ENCODE peak calls at places on chromosomes 2 and 18, in five cellular contexts. V is A549, B is tibial nerve, X is pancreas, J is heart left ventricle. C is an unnamed sample.
A peak's percentile ranks its signal among the peaks of the same experiment; 100 is the strongest.

GRCh38 chr18:34115409-34116081 is 109.2 kb downstream of the NOL4 start:
- DNase-seq in B (no peak), J (no peak), V (no peak), X (no peak), C (no peak)

GRCh38 chr18:57759650-57760049 is 43.5 kb downstream of the ATP8B1 start:
- DNase-seq in J (no peak), X (no peak), V (no peak), B (no peak), C (no peak)

GRCh38 chr18:11040823-11041712 is 108.3 kb downstream of the PIEZO2 start:
- DNase-seq in X (peak; percentile 69), B (peak; percentile 23), J (no peak), V (peak; percentile 13), C (no peak)

GRCh38 chr2:101858246-101858645 is 133.5 kb upstream of the IL1R2 start:
- DNase-seq in V (no peak), X (no peak), B (no peak), J (no peak), C (no peak)

GRCh38 chr2:149375801-149376349 is 45.5 kb downstream of the LYPD6 start:
- DNase-seq in B (no peak), J (no peak), V (no peak), X (no peak), C (no peak)

GRCh38 chr2:73907840-73908452 is 15.1 kb downstream of the ACTG2 start:
- DNase-seq in B (no peak), J (no peak), X (no peak), V (no peak), C (peak; percentile 17)

GRCh38 chr2:215313219-215313656 is 1.4 kb downstream of the ATIC start:
- DNase-seq in X (no peak), V (no peak), J (no peak), B (no peak), C (no peak)

GRCh38 chr2:88600038-88600465 is 27.2 kb downstream of the EIF2AK3 start:
- DNase-seq in B (no peak), X (peak; percentile 79), V (peak; percentile 89), J (no peak), C (peak; percentile 17)

GRCh38 chr2:188176626-188177025 is 115.0 kb upstream of the GULP1 start:
- DNase-seq in V (no peak), B (no peak), X (no peak), J (no peak), C (no peak)

GRCh38 chr2:24049485-24050021 is at the start of gene FKBP1B:
- DNase-seq in B (peak; percentile 21), J (peak; percentile 81), X (peak; percentile 46), V (peak; percentile 40), C (peak; percentile 17)

GRCh38 chr2:59233910-59234309 is 992.8 kb upstream of the FANCL start:
- DNase-seq in X (no peak), V (no peak), J (no peak), B (no peak), C (no peak)

GRCh38 chr18:9627642-9628041 is 13.3 kb upstream of the PPP4R1 start:
- DNase-seq in X (no peak), J (no peak), V (no peak), B (no peak), C (no peak)

GRCh38 chr2:154029504-154029903 is 157.8 kb downstream of the GALNT13 start:
- DNase-seq in B (no peak), X (no peak), V (no peak), J (no peak), C (no peak)

GRCh38 chr2:231177156-231178007 is 21.0 kb upstream of the ARMC9 start:
- DNase-seq in V (no peak), B (no peak), X (no peak), J (no peak), C (no peak)

GRCh38 chr2:233023761-233024410 is 8.6 kb upstream of the NEU2 start:
- DNase-seq in J (no peak), V (no peak), B (no peak), X (no peak), C (no peak)

GRCh38 chr2:209682646-209683045 is 89.0 kb upstream of the UNC80 start:
- DNase-seq in X (no peak), B (no peak), J (no peak), V (no peak), C (no peak)

GRCh38 chr2:223027442-223027841 is 24.5 kb upstream of the KCNE4 start:
- DNase-seq in B (no peak), X (peak; percentile 51), V (no peak), J (no peak), C (no peak)

GRCh38 chr2:33521791-33522281 is 45.4 kb downstream of the RASGRP3 start:
- DNase-seq in B (no peak), V (no peak), J (no peak), X (no peak), C (no peak)

GRCh38 chr2:55097462-55098410 is 47.5 kb upstream of the RTN4 start:
- DNase-seq in X (no peak), J (no peak), V (no peak), B (no peak), C (no peak)

GRCh38 chr18:60193780-60194179 is 178.8 kb downstream of the MC4R start:
- DNase-seq in X (no peak), V (no peak), B (no peak), J (no peak), C (no peak)

GRCh38 chr2:237514474-237515130 is 27.6 kb downstream of the MLPH start:
- DNase-seq in X (no peak), J (no peak), V (no peak), B (no peak), C (no peak)

GRCh38 chr2:240457223-240458043 is 22.0 kb downstream of the GPC1 start:
- DNase-seq in J (peak; percentile 23), X (no peak), V (no peak), B (no peak), C (no peak)

GRCh38 chr2:102480273-102480672 is 7.2 kb downstream of the SLC9A4 start:
- DNase-seq in X (no peak), V (no peak), B (no peak), J (no peak), C (no peak)

GRCh38 chr18:53698907-53699306 is 525.6 kb downstream of the MBD2 start:
- DNase-seq in V (peak; percentile 3), J (no peak), B (no peak), X (peak; percentile 28), C (no peak)

GRCh38 chr2:126876631-126877030 is 22.1 kb upstream of the TEX51 start:
- DNase-seq in V (no peak), X (no peak), J (no peak), B (no peak), C (no peak)

GRCh38 chr2:119174216-119174992 is 15.9 kb upstream of the C1QL2 start:
- DNase-seq in J (no peak), V (peak; percentile 41), X (peak; percentile 51), B (no peak), C (peak; percentile 43)

GRCh38 chr2:98601532-98602132 is 6.7 kb downstream of the COA5 start:
- DNase-seq in B (no peak), V (peak; percentile 52), J (no peak), X (no peak), C (no peak)

GRCh38 chr2:38174646-38175096 is 98.7 kb upstream of the CYP1B1 start:
- DNase-seq in X (no peak), V (no peak), J (no peak), B (no peak), C (no peak)

GRCh38 chr2:122525341-122525740 is 769.9 kb downstream of the TSN start:
- DNase-seq in B (no peak), J (no peak), X (no peak), V (no peak), C (no peak)

GRCh38 chr2:208935531-208935930 is 488.3 kb upstream of the MAP2 start:
- DNase-seq in J (no peak), B (no peak), V (no peak), X (no peak), C (no peak)

GRCh38 chr18:28961669-28962228 is 784.8 kb upstream of the CDH2 start:
- DNase-seq in J (no peak), V (peak; percentile 0), X (no peak), B (no peak), C (no peak)

GRCh38 chr18:9260388-9261380 is 73.9 kb upstream of the TWSG1 start:
- DNase-seq in B (no peak), J (no peak), V (no peak), X (no peak), C (no peak)

GRCh38 chr18:69992776-69993175 is 45.1 kb upstream of the CD226 start:
- DNase-seq in B (no peak), V (no peak), X (no peak), J (no peak), C (no peak)

GRCh38 chr18:70450658-70451253 is 161.9 kb downstream of the SOCS6 start:
- DNase-seq in V (no peak), J (no peak), X (no peak), B (no peak), C (no peak)

GRCh38 chr2:83071914-83072313 is 1387.2 kb downstream of the SUCLG1 start:
- DNase-seq in X (no peak), V (no peak), J (no peak), B (no peak), C (no peak)

GRCh38 chr2:83071352-83071751 is 1387.7 kb downstream of the SUCLG1 start:
- DNase-seq in J (no peak), X (no peak), B (no peak), V (no peak), C (no peak)

GRCh38 chr2:83068706-83069105 is 1390.4 kb downstream of the SUCLG1 start:
- DNase-seq in J (no peak), B (no peak), X (no peak), V (no peak), C (no peak)

GRCh38 chr2:83069724-83070123 is 1389.4 kb downstream of the SUCLG1 start:
- DNase-seq in J (no peak), V (no peak), B (no peak), X (no peak), C (no peak)

GRCh38 chr2:83072767-83073166 is 1386.3 kb downstream of the SUCLG1 start:
- DNase-seq in V (no peak), J (no peak), B (no peak), X (no peak), C (no peak)
- H3K9me3 ChIP-seq in V (peaks cover 3% of the 10 kb centered on the region), J (no peaks in the 10 kb centered on the region), B (no peaks in the 10 kb centered on the region), X (no peaks in the 10 kb centered on the region), C (no peaks in the 10 kb centered on the region)

GRCh38 chr2:4585057-4585635 is 881.8 kb downstream of the DCDC2C start:
- DNase-seq in X (no peak), B (no peak), V (no peak), J (no peak), C (no peak)
- H3K9me3 ChIP-seq in X (no peaks in the 10 kb centered on the region), B (no peaks in the 10 kb centered on the region), V (peaks cover 9% of the 10 kb centered on the region), J (no peaks in the 10 kb centered on the region), C (no peaks in the 10 kb centered on the region)

GRCh38 chr2:219664041-219664440 is 36.6 kb downstream of the SLC4A3 start:
- DNase-seq in B (no peak), J (no peak), V (no peak), X (no peak), C (no peak)

GRCh38 chr2:219661955-219662395 is 34.5 kb downstream of the SLC4A3 start:
- DNase-seq in J (no peak), V (no peak), B (no peak), X (no peak), C (no peak)

GRCh38 chr2:219663116-219663762 is 35.8 kb downstream of the SLC4A3 start:
- DNase-seq in J (no peak), V (no peak), X (no peak), B (no peak), C (no peak)

GRCh38 chr2:219661197-219661954 is 33.9 kb downstream of the SLC4A3 start:
- DNase-seq in B (no peak), V (no peak), X (no peak), J (no peak), C (no peak)

GRCh38 chr2:219662566-219662965 is 35.1 kb downstream of the SLC4A3 start:
- DNase-seq in V (no peak), B (no peak), X (no peak), J (no peak), C (no peak)
- H3K9me3 ChIP-seq in V (peaks cover 42% of the 10 kb centered on the region), B (no peaks in the 10 kb centered on the region), X (no peaks in the 10 kb centered on the region), J (no peaks in the 10 kb centered on the region), C (no peaks in the 10 kb centered on the region)

GRCh38 chr18:78777992-78778391 is 201.6 kb upstream of the SALL3 start:
- DNase-seq in J (no peak), V (no peak), B (no peak), X (no peak), C (no peak)
- H3K9me3 ChIP-seq in J (no peaks in the 10 kb centered on the region), V (no peaks in the 10 kb centered on the region), B (no peaks in the 10 kb centered on the region), X (no peaks in the 10 kb centered on the region), C (no peaks in the 10 kb centered on the region)

C was measured in T-helper 17 cell.